ENCODE peak calls at places on chromosomes 6 and 20, in nine cellular contexts. One of them, this sample, is unnamed.

GRCh38 chr6:53359843-53360834 is 11.4 kb upstream of the ELOVL5 start:
- DNase-seq in NCI-H774: no peak
- DNase-seq in AG04450: no peak
- DNase-seq in ACHN: peak
- DNase-seq in stimulated activated CD4-positive, alpha-beta T cell treated with anti-CD3 and anti-CD28 coated beads, Interleukin-1b, Interleukin-23, amount 100 ng/mL, for 1 hour: no peak
- DNase-seq in AG10803: peak
- DNase-seq in COR-L47: no peak
- DNase-seq in T1000: no peak
- DNase-seq in T-helper 2 cell: no peak
- DNase-seq in this sample: peak

GRCh38 chr20:25217161-25218108 is 21.9 kb downstream of the ENTPD6 start:
- DNase-seq in T1000: no peak
- DNase-seq in ACHN: no peak
- DNase-seq in AG04450: no peak
- DNase-seq in COR-L47: no peak
- DNase-seq in AG10803: no peak
- DNase-seq in T-helper 2 cell: no peak
- DNase-seq in NCI-H774: no peak
- DNase-seq in stimulated activated CD4-positive, alpha-beta T cell treated with anti-CD3 and anti-CD28 coated beads, Interleukin-1b, Interleukin-23, amount 100 ng/mL, for 1 hour: no peak
- DNase-seq in this sample: no peak

GRCh38 chr6:129350278-129350677 is 359.7 kb downstream of the ARHGAP18 start:
- DNase-seq in ACHN: no peak
- DNase-seq in AG04450: no peak
- DNase-seq in T-helper 2 cell: no peak
- DNase-seq in T1000: no peak
- DNase-seq in NCI-H774: no peak
- DNase-seq in AG10803: no peak
- DNase-seq in stimulated activated CD4-positive, alpha-beta T cell treated with anti-CD3 and anti-CD28 coated beads, Interleukin-1b, Interleukin-23, amount 100 ng/mL, for 1 hour: no peak
- DNase-seq in COR-L47: no peak
- DNase-seq in this sample: no peak

GRCh38 chr6:37115236-37115894 is 54.6 kb upstream of the PIM1 start:
- DNase-seq in T1000: no peak
- DNase-seq in T-helper 2 cell: no peak
- DNase-seq in stimulated activated CD4-positive, alpha-beta T cell treated with anti-CD3 and anti-CD28 coated beads, Interleukin-1b, Interleukin-23, amount 100 ng/mL, for 1 hour: no peak
- DNase-seq in COR-L47: no peak
- DNase-seq in ACHN: no peak
- DNase-seq in NCI-H774: no peak
- DNase-seq in AG10803: no peak
- DNase-seq in AG04450: no peak
- DNase-seq in this sample: no peak

GRCh38 chr6:130975325-130975724 is 87.7 kb downstream of the EPB41L2 start:
- DNase-seq in AG04450: no peak
- DNase-seq in NCI-H774: no peak
- DNase-seq in T1000: no peak
- DNase-seq in COR-L47: no peak
- DNase-seq in stimulated activated CD4-positive, alpha-beta T cell treated with anti-CD3 and anti-CD28 coated beads, Interleukin-1b, Interleukin-23, amount 100 ng/mL, for 1 hour: no peak
- DNase-seq in AG10803: no peak
- DNase-seq in T-helper 2 cell: no peak
- DNase-seq in ACHN: no peak
- DNase-seq in this sample: no peak

GRCh38 chr6:85672623-85673022 is 29.9 kb upstream of the SYNCRIP start:
- DNase-seq in stimulated activated CD4-positive, alpha-beta T cell treated with anti-CD3 and anti-CD28 coated beads, Interleukin-1b, Interleukin-23, amount 100 ng/mL, for 1 hour: no peak
- DNase-seq in COR-L47: no peak
- DNase-seq in ACHN: no peak
- DNase-seq in AG10803: no peak
- DNase-seq in T1000: no peak
- DNase-seq in T-helper 2 cell: no peak
- DNase-seq in NCI-H774: no peak
- DNase-seq in AG04450: no peak
- DNase-seq in this sample: no peak

GRCh38 chr6:153602387-153602786 is 436.7 kb upstream of the OPRM1 start:
- DNase-seq in ACHN: no peak
- DNase-seq in COR-L47: no peak
- DNase-seq in AG04450: no peak
- DNase-seq in T-helper 2 cell: no peak
- DNase-seq in T1000: no peak
- DNase-seq in stimulated activated CD4-positive, alpha-beta T cell treated with anti-CD3 and anti-CD28 coated beads, Interleukin-1b, Interleukin-23, amount 100 ng/mL, for 1 hour: no peak
- DNase-seq in NCI-H774: no peak
- DNase-seq in AG10803: no peak
- DNase-seq in this sample: no peak

GRCh38 chr20:22312744-22313346 is 271.5 kb downstream of the FOXA2 start:
- DNase-seq in stimulated activated CD4-positive, alpha-beta T cell treated with anti-CD3 and anti-CD28 coated beads, Interleukin-1b, Interleukin-23, amount 100 ng/mL, for 1 hour: no peak
- DNase-seq in NCI-H774: peak
- DNase-seq in AG10803: peak
- DNase-seq in T1000: no peak
- DNase-seq in AG04450: peak
- DNase-seq in COR-L47: peak
- DNase-seq in ACHN: peak
- DNase-seq in T-helper 2 cell: no peak
- DNase-seq in this sample: peak

GRCh38 chr6:155328539-155329459 is 14.5 kb upstream of the TFB1M start:
- DNase-seq in stimulated activated CD4-positive, alpha-beta T cell treated with anti-CD3 and anti-CD28 coated beads, Interleukin-1b, Interleukin-23, amount 100 ng/mL, for 1 hour: no peak
- DNase-seq in AG10803: no peak
- DNase-seq in ACHN: no peak
- DNase-seq in T1000: no peak
- DNase-seq in NCI-H774: peak
- DNase-seq in T-helper 2 cell: no peak
- DNase-seq in COR-L47: peak
- DNase-seq in AG04450: no peak
- DNase-seq in this sample: peak

GRCh38 chr6:107386340-107386739 is 73.0 kb downstream of the PDSS2 start:
- DNase-seq in T-helper 2 cell: no peak
- DNase-seq in COR-L47: no peak
- DNase-seq in ACHN: no peak
- DNase-seq in T1000: no peak
- DNase-seq in NCI-H774: no peak
- DNase-seq in stimulated activated CD4-positive, alpha-beta T cell treated with anti-CD3 and anti-CD28 coated beads, Interleukin-1b, Interleukin-23, amount 100 ng/mL, for 1 hour: no peak
- DNase-seq in AG04450: no peak
- DNase-seq in AG10803: peak
- DNase-seq in this sample: no peak

GRCh38 chr6:152634773-152635172 is 2.4 kb downstream of the SYNE1 start:
- DNase-seq in AG04450: no peak
- DNase-seq in COR-L47: no peak
- DNase-seq in AG10803: peak
- DNase-seq in NCI-H774: no peak
- DNase-seq in stimulated activated CD4-positive, alpha-beta T cell treated with anti-CD3 and anti-CD28 coated beads, Interleukin-1b, Interleukin-23, amount 100 ng/mL, for 1 hour: no peak
- DNase-seq in ACHN: no peak
- DNase-seq in T-helper 2 cell: no peak
- DNase-seq in T1000: no peak
- DNase-seq in this sample: no peak

GRCh38 chr6:68546620-68547019 is 88.5 kb upstream of the ADGRB3 start:
- DNase-seq in AG04450: no peak
- DNase-seq in T1000: no peak
- DNase-seq in COR-L47: no peak
- DNase-seq in NCI-H774: no peak
- DNase-seq in AG10803: no peak
- DNase-seq in ACHN: no peak
- DNase-seq in T-helper 2 cell: no peak
- DNase-seq in stimulated activated CD4-positive, alpha-beta T cell treated with anti-CD3 and anti-CD28 coated beads, Interleukin-1b, Interleukin-23, amount 100 ng/mL, for 1 hour: no peak
- DNase-seq in this sample: no peak

GRCh38 chr6:107634147-107635057 is 144.5 kb downstream of the SOBP start:
- DNase-seq in AG04450: no peak
- DNase-seq in T1000: no peak
- DNase-seq in stimulated activated CD4-positive, alpha-beta T cell treated with anti-CD3 and anti-CD28 coated beads, Interleukin-1b, Interleukin-23, amount 100 ng/mL, for 1 hour: no peak
- DNase-seq in COR-L47: no peak
- DNase-seq in ACHN: no peak
- DNase-seq in AG10803: no peak
- DNase-seq in T-helper 2 cell: no peak
- DNase-seq in NCI-H774: no peak
- DNase-seq in this sample: no peak

GRCh38 chr6:19415605-19416326 is 421.4 kb upstream of the ID4 start:
- DNase-seq in ACHN: no peak
- DNase-seq in T-helper 2 cell: no peak
- DNase-seq in stimulated activated CD4-positive, alpha-beta T cell treated with anti-CD3 and anti-CD28 coated beads, Interleukin-1b, Interleukin-23, amount 100 ng/mL, for 1 hour: no peak
- DNase-seq in AG04450: no peak
- DNase-seq in AG10803: peak
- DNase-seq in COR-L47: no peak
- DNase-seq in T1000: no peak
- DNase-seq in NCI-H774: no peak
- DNase-seq in this sample: no peak

GRCh38 chr6:134199848-134200606 is 117.9 kb downstream of the SGK1 start:
- DNase-seq in T1000: no peak
- DNase-seq in stimulated activated CD4-positive, alpha-beta T cell treated with anti-CD3 and anti-CD28 coated beads, Interleukin-1b, Interleukin-23, amount 100 ng/mL, for 1 hour: no peak
- DNase-seq in ACHN: no peak
- DNase-seq in AG10803: no peak
- DNase-seq in COR-L47: no peak
- DNase-seq in AG04450: no peak
- DNase-seq in T-helper 2 cell: no peak
- DNase-seq in NCI-H774: peak
- DNase-seq in this sample: peak

GRCh38 chr6:130848945-130849344 is 21.7 kb downstream of the SMLR1 start:
- DNase-seq in T-helper 2 cell: no peak
- DNase-seq in stimulated activated CD4-positive, alpha-beta T cell treated with anti-CD3 and anti-CD28 coated beads, Interleukin-1b, Interleukin-23, amount 100 ng/mL, for 1 hour: no peak
- DNase-seq in NCI-H774: peak
- DNase-seq in ACHN: no peak
- DNase-seq in AG10803: no peak
- DNase-seq in COR-L47: no peak
- DNase-seq in T1000: no peak
- DNase-seq in AG04450: no peak
- DNase-seq in this sample: no peak

GRCh38 chr6:157682856-157683481 is 140.1 kb upstream of the SNX9 start:
- DNase-seq in T-helper 2 cell: no peak
- DNase-seq in AG10803: peak
- DNase-seq in T1000: no peak
- DNase-seq in COR-L47: no peak
- DNase-seq in ACHN: no peak
- DNase-seq in stimulated activated CD4-positive, alpha-beta T cell treated with anti-CD3 and anti-CD28 coated beads, Interleukin-1b, Interleukin-23, amount 100 ng/mL, for 1 hour: no peak
- DNase-seq in NCI-H774: no peak
- DNase-seq in AG04450: no peak
- DNase-seq in this sample: no peak

GRCh38 chr6:121544691-121545090 is 109.2 kb downstream of the GJA1 start:
- DNase-seq in AG04450: no peak
- DNase-seq in stimulated activated CD4-positive, alpha-beta T cell treated with anti-CD3 and anti-CD28 coated beads, Interleukin-1b, Interleukin-23, amount 100 ng/mL, for 1 hour: no peak
- DNase-seq in AG10803: peak
- DNase-seq in NCI-H774: no peak
- DNase-seq in T-helper 2 cell: no peak
- DNase-seq in COR-L47: no peak
- DNase-seq in ACHN: no peak
- DNase-seq in T1000: no peak
- DNase-seq in this sample: no peak

GRCh38 chr6:138258991-138259390 is 40.7 kb upstream of the PBOV1 start:
- DNase-seq in stimulated activated CD4-positive, alpha-beta T cell treated with anti-CD3 and anti-CD28 coated beads, Interleukin-1b, Interleukin-23, amount 100 ng/mL, for 1 hour: no peak
- DNase-seq in T1000: no peak
- DNase-seq in AG04450: no peak
- DNase-seq in T-helper 2 cell: no peak
- DNase-seq in COR-L47: no peak
- DNase-seq in NCI-H774: peak
- DNase-seq in AG10803: no peak
- DNase-seq in ACHN: no peak
- DNase-seq in this sample: no peak

GRCh38 chr20:50608750-50609104 is 82.6 kb downstream of the RIPOR3 start:
- DNase-seq in NCI-H774: no peak
- DNase-seq in stimulated activated CD4-positive, alpha-beta T cell treated with anti-CD3 and anti-CD28 coated beads, Interleukin-1b, Interleukin-23, amount 100 ng/mL, for 1 hour: no peak
- DNase-seq in ACHN: no peak
- DNase-seq in COR-L47: no peak
- DNase-seq in AG10803: no peak
- DNase-seq in T-helper 2 cell: no peak
- DNase-seq in AG04450: no peak
- DNase-seq in T1000: no peak
- DNase-seq in this sample: no peak

GRCh38 chr20:17868146-17868545 is 100.4 kb downstream of the SNX5 start:
- DNase-seq in T-helper 2 cell: no peak
- DNase-seq in AG04450: no peak
- DNase-seq in ACHN: no peak
- DNase-seq in COR-L47: no peak
- DNase-seq in NCI-H774: no peak
- DNase-seq in AG10803: no peak
- DNase-seq in T1000: no peak
- DNase-seq in stimulated activated CD4-positive, alpha-beta T cell treated with anti-CD3 and anti-CD28 coated beads, Interleukin-1b, Interleukin-23, amount 100 ng/mL, for 1 hour: no peak
- DNase-seq in this sample: no peak

GRCh38 chr6:112470950-112471349 is 123.8 kb downstream of the RFPL4B start:
- DNase-seq in AG04450: no peak
- DNase-seq in NCI-H774: no peak
- DNase-seq in stimulated activated CD4-positive, alpha-beta T cell treated with anti-CD3 and anti-CD28 coated beads, Interleukin-1b, Interleukin-23, amount 100 ng/mL, for 1 hour: no peak
- DNase-seq in T1000: no peak
- DNase-seq in ACHN: no peak
- DNase-seq in AG10803: no peak
- DNase-seq in COR-L47: no peak
- DNase-seq in T-helper 2 cell: no peak
- DNase-seq in this sample: no peak

GRCh38 chr20:62602550-62602949 is 39.8 kb upstream of the SLCO4A1 start:
- DNase-seq in AG04450: no peak
- DNase-seq in ACHN: peak
- DNase-seq in AG10803: no peak
- DNase-seq in T1000: no peak
- DNase-seq in COR-L47: no peak
- DNase-seq in NCI-H774: no peak
- DNase-seq in T-helper 2 cell: no peak
- DNase-seq in stimulated activated CD4-positive, alpha-beta T cell treated with anti-CD3 and anti-CD28 coated beads, Interleukin-1b, Interleukin-23, amount 100 ng/mL, for 1 hour: no peak
- DNase-seq in this sample: no peak

GRCh38 chr20:33811763-33812672 is 870 bp downstream of the CHMP4B start:
- DNase-seq in NCI-H774: no peak
- DNase-seq in ACHN: peak
- DNase-seq in T-helper 2 cell: no peak
- DNase-seq in COR-L47: no peak
- DNase-seq in AG10803: peak
- DNase-seq in AG04450: peak
- DNase-seq in T1000: peak
- DNase-seq in stimulated activated CD4-positive, alpha-beta T cell treated with anti-CD3 and anti-CD28 coated beads, Interleukin-1b, Interleukin-23, amount 100 ng/mL, for 1 hour: no peak
- DNase-seq in this sample: no peak

GRCh38 chr20:3081641-3082040 is 2.9 kb downstream of the AVP start:
- DNase-seq in AG04450: no peak
- DNase-seq in T1000: no peak
- DNase-seq in T-helper 2 cell: no peak
- DNase-seq in NCI-H774: no peak
- DNase-seq in stimulated activated CD4-positive, alpha-beta T cell treated with anti-CD3 and anti-CD28 coated beads, Interleukin-1b, Interleukin-23, amount 100 ng/mL, for 1 hour: no peak
- DNase-seq in AG10803: no peak
- DNase-seq in COR-L47: no peak
- DNase-seq in ACHN: peak
- DNase-seq in this sample: no peak

GRCh38 chr6:128963561-128963960 is 80.6 kb downstream of the LAMA2 start:
- DNase-seq in T1000: no peak
- DNase-seq in T-helper 2 cell: no peak
- DNase-seq in NCI-H774: no peak
- DNase-seq in ACHN: no peak
- DNase-seq in stimulated activated CD4-positive, alpha-beta T cell treated with anti-CD3 and anti-CD28 coated beads, Interleukin-1b, Interleukin-23, amount 100 ng/mL, for 1 hour: no peak
- DNase-seq in COR-L47: no peak
- DNase-seq in AG10803: peak
- DNase-seq in AG04450: peak
- DNase-seq in this sample: no peak

GRCh38 chr20:1331101-1331500 is 2.2 kb upstream of the SDCBP2 start:
- DNase-seq in AG10803: no peak
- DNase-seq in COR-L47: no peak
- DNase-seq in NCI-H774: no peak
- DNase-seq in AG04450: no peak
- DNase-seq in ACHN: no peak
- DNase-seq in stimulated activated CD4-positive, alpha-beta T cell treated with anti-CD3 and anti-CD28 coated beads, Interleukin-1b, Interleukin-23, amount 100 ng/mL, for 1 hour: no peak
- DNase-seq in T1000: no peak
- DNase-seq in T-helper 2 cell: no peak
- DNase-seq in this sample: no peak

GRCh38 chr6:38518511-38519304 is 121.0 kb downstream of the BTBD9 start:
- DNase-seq in ACHN: no peak
- DNase-seq in T-helper 2 cell: no peak
- DNase-seq in COR-L47: no peak
- DNase-seq in AG04450: no peak
- DNase-seq in stimulated activated CD4-positive, alpha-beta T cell treated with anti-CD3 and anti-CD28 coated beads, Interleukin-1b, Interleukin-23, amount 100 ng/mL, for 1 hour: no peak
- DNase-seq in NCI-H774: no peak
- DNase-seq in T1000: no peak
- DNase-seq in AG10803: no peak
- DNase-seq in this sample: no peak

GRCh38 chr20:38827770-38828281 is 22.3 kb downstream of the PPP1R16B start:
- DNase-seq in AG10803: no peak
- DNase-seq in NCI-H774: no peak
- DNase-seq in stimulated activated CD4-positive, alpha-beta T cell treated with anti-CD3 and anti-CD28 coated beads, Interleukin-1b, Interleukin-23, amount 100 ng/mL, for 1 hour: no peak
- DNase-seq in T-helper 2 cell: no peak
- DNase-seq in ACHN: no peak
- DNase-seq in COR-L47: no peak
- DNase-seq in T1000: no peak
- DNase-seq in AG04450: no peak
- DNase-seq in this sample: no peak

GRCh38 chr20:57076951-57077350 is 189.5 kb downstream of the BMP7 start:
- DNase-seq in NCI-H774: no peak
- DNase-seq in ACHN: no peak
- DNase-seq in COR-L47: no peak
- DNase-seq in AG10803: peak
- DNase-seq in T1000: no peak
- DNase-seq in T-helper 2 cell: no peak
- DNase-seq in AG04450: no peak
- DNase-seq in stimulated activated CD4-positive, alpha-beta T cell treated with anti-CD3 and anti-CD28 coated beads, Interleukin-1b, Interleukin-23, amount 100 ng/mL, for 1 hour: no peak
- DNase-seq in this sample: no peak

GRCh38 chr6:148349466-148349865 is 6.8 kb downstream of the SASH1 start:
- DNase-seq in T1000: no peak
- DNase-seq in T-helper 2 cell: no peak
- DNase-seq in stimulated activated CD4-positive, alpha-beta T cell treated with anti-CD3 and anti-CD28 coated beads, Interleukin-1b, Interleukin-23, amount 100 ng/mL, for 1 hour: no peak
- DNase-seq in COR-L47: no peak
- DNase-seq in AG10803: no peak
- DNase-seq in NCI-H774: no peak
- DNase-seq in AG04450: no peak
- DNase-seq in ACHN: no peak
- DNase-seq in this sample: no peak

This sample was measured in NCI-H748 treated with DMSO at 0.1 percent for 48 hours.